ENCODE peak calls at places on chromosomes 2 and 18, in six cellular contexts. M is astrocyte; G is colonic mucosa; W is body of pancreas; J is CD4-positive, alpha-beta T cell; P is kidney. D is an unnamed sample. For H3K9me3, the result is how much of the 10 kb centered on the place peaks cover.

GRCh38 chr2:46976556-46976955 is 61.0 kb upstream of the MCFD2 start:
- DNase-seq in M (no peak), G (no peak), W (no peak), J (no peak), P (no peak), D (no peak)

GRCh38 chr2:145094353-145094752 is 574.4 kb upstream of the ZEB2 start:
- DNase-seq in M (peak), G (no peak), W (no peak), J (no peak), P (no peak), D (peak)

GRCh38 chr2:109663721-109664120 is 49.6 kb downstream of the SOWAHC start:
- DNase-seq in M (peak), G (peak), W (peak), J (no peak), P (peak), D (peak)

GRCh38 chr18:49059028-49059670 is 108.4 kb upstream of the SMAD7 start:
- DNase-seq in M (no peak), G (no peak), W (no peak), J (no peak), P (no peak), D (peak)

GRCh38 chr18:70363861-70364260 is 75.0 kb downstream of the SOCS6 start:
- DNase-seq in M (peak), G (no peak), W (no peak), J (no peak), P (no peak), D (peak)

GRCh38 chr18:55491606-55492005 is 96.4 kb downstream of the TCF4 start:
- DNase-seq in M (peak), G (no peak), W (no peak), J (no peak), P (no peak), D (no peak)

GRCh38 chr2:113156278-113157107 is 17.3 kb upstream of the PSD4 start:
- DNase-seq in M (no peak), G (peak), W (peak), J (no peak), P (no peak), D (peak)

GRCh38 chr2:30240162-30240696 is 8.9 kb downstream of the LBH start:
- DNase-seq in M (no peak), G (no peak), W (no peak), J (no peak), P (no peak), D (no peak)

GRCh38 chr2:168136392-168136977 is 110.9 kb downstream of the STK39 start:
- DNase-seq in M (peak), G (no peak), W (no peak), J (no peak), P (no peak), D (peak)

GRCh38 chr2:203820969-203821368 is 46.6 kb upstream of the CTLA4 start:
- DNase-seq in M (no peak), G (no peak), W (no peak), J (no peak), P (no peak), D (no peak)

GRCh38 chr2:234795272-234795920 is 156.4 kb upstream of the SH3BP4 start:
- DNase-seq in M (peak), G (no peak), W (no peak), J (no peak), P (no peak), D (no peak)

GRCh38 chr2:36667931-36668330 is 28.6 kb upstream of the VIT start:
- DNase-seq in M (no peak), G (no peak), W (no peak), J (no peak), P (no peak), D (no peak)

GRCh38 chr2:69225933-69226332 is 161.1 kb downstream of the GFPT1 start:
- DNase-seq in M (peak), G (peak), W (no peak), J (no peak), P (no peak), D (no peak)

GRCh38 chr18:35106845-35107148 is 65.6 kb downstream of the MAPRE2 start:
- DNase-seq in M (no peak), G (no peak), W (no peak), J (no peak), P (no peak), D (peak)

GRCh38 chr2:47555368-47555767 is 152.4 kb downstream of the MSH2 start:
- DNase-seq in M (no peak), G (no peak), W (no peak), J (no peak), P (no peak), D (no peak)

GRCh38 chr2:231557571-231558217 is 27.4 kb upstream of the NMUR1 start:
- DNase-seq in M (peak), G (peak), W (peak), J (peak), P (peak), D (peak)

GRCh38 chr2:144331652-144332355 is 188.1 kb downstream of the ZEB2 start:
- DNase-seq in M (peak), G (peak), W (no peak), J (no peak), P (no peak), D (no peak)

GRCh38 chr2:201532686-201533304 is 81.3 kb downstream of the STRADB start:
- DNase-seq in M (peak), G (no peak), W (no peak), J (no peak), P (no peak), D (peak)

GRCh38 chr18:80050797-80051196 is 16.6 kb downstream of the RBFA start:
- DNase-seq in M (no peak), G (no peak), W (no peak), J (no peak), P (no peak), D (no peak)

DNA sequence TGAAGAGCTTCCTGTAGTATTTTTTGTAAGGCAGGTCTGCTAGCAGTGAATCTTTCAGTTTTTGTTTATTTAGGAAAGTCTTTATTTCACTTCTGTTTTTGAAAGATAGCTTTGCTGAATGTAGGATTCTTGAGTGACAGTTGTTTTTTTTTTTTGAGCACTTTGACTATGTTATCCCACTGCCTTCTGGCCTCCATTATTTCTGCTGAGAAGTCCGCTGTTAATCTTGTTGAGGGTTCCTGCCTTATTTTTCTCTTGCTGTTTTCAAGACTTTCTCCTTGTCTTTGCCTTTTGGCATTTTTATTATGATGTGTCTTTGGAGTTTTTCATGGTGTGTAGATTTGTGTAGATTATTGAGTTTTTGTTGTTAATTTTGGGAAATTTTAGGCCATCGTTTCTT is 21.9 kb downstream of the RBFA start:
- DNase-seq in M (no peak), G (no peak), W (no peak), J (no peak), P (no peak), D (no peak)
- H3K9me3 ChIP-seq in M (under half), G (under half), W (under half), J (under half), P (under half), D (under half)

DNA sequence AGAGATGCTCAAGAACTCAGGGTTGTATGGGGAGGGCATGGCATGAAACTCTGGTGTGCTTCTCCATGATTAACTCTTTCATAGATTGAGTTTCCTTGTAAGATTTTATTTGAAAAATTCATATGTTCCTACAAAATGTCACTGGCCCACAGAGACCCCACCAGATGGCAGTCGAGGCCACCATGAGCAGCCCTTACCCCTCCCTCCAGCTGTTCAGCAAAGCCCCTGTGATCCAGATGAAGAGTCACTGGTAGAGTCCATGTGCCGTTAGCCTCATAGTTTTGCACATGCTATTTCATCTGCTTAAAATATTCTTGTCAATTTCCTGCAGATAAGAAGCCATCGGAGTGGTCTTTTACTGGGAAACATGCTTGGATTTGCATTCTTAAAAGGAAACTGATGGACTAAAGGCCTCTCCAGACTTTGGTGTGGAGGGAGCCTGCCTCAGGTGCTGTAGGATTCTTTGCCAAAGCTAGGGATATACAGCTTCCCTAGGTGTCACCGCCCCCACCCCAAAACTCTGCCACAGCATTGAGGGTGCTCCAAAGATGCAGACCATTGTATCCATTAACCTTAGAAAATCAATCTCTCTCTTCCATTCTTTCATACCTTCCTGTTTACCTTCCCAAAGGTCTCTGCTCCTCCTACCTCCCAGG is 18.8 kb downstream of the ZNF385B start:
- DNase-seq in M (no peak), G (no peak), W (no peak), J (no peak), P (no peak), D (peak)
- TF ChIP-seq CTCF in M (peak), G (no peak), W (peak), J (no peak), P (no peak), D (peak)

GRCh38 chr2:23835988-23836387 is 90.9 kb downstream of the ATAD2B start:
- DNase-seq in M (no peak), G (no peak), W (no peak), J (no peak), P (no peak), D (no peak)

GRCh38 chr2:23836971-23837565 is 89.9 kb downstream of the ATAD2B start:
- DNase-seq in M (no peak), G (no peak), W (no peak), J (no peak), P (no peak), D (no peak)

GRCh38 chr2:23839919-23840318 is 87.0 kb downstream of the ATAD2B start:
- DNase-seq in M (no peak), G (no peak), W (no peak), J (no peak), P (no peak), D (no peak)

GRCh38 chr2:23836505-23836904 is 90.4 kb downstream of the ATAD2B start:
- DNase-seq in M (no peak), G (no peak), W (no peak), J (no peak), P (no peak), D (no peak)

DNA sequence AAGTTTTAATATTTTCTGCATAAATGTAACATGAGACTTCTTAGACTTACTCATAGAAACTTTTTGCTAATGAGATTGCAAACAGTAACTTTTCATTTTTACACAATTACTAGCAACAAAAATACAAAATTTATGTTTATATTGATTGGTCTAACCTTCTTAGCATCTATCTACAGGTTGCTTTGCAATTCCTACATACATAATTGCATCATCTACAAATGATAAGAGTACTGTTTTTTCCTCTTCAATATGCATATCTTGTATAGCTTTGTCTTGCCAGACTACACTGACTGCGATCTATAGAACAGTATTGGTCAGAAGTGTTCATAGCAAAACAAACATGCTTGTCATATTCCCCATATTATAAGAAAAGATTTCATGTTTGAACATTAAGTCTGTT is 88.0 kb downstream of the ATAD2B start:
- DNase-seq in M (no peak), G (no peak), W (no peak), J (no peak), P (no peak), D (no peak)
- H3K9me3 ChIP-seq in M (under half), G (under half), W (under half), J (under half), P (under half), D (under half)

GRCh38 chr2:124024491-124025348 is at the start of gene CNTNAP5:
- DNase-seq in M (peak), G (peak), W (peak), J (no peak), P (peak), D (no peak)

GRCh38 chr2:124018894-124019293 is 6.2 kb upstream of the CNTNAP5 start:
- DNase-seq in M (no peak), G (no peak), W (no peak), J (no peak), P (no peak), D (peak)
- TF ChIP-seq CTCF in M (no peak), G (no peak), W (no peak), J (no peak), P (no peak), D (peak)

GRCh38 chr2:123453772-123454171 is 571.3 kb upstream of the CNTNAP5 start:
- DNase-seq in M (no peak), G (no peak), W (no peak), J (no peak), P (no peak), D (no peak)
- H3K9me3 ChIP-seq in M (under half), G (under half), W (under half), J (under half), P (under half), D (under half)

GRCh38 chr2:238576674-238577073 is 149.9 kb downstream of the ASB1 start:
- DNase-seq in M (no peak), G (no peak), W (no peak), J (no peak), P (no peak), D (no peak)
- TF ChIP-seq CTCF in M (no peak), G (no peak), W (no peak), J (no peak), P (no peak), D (no peak)

GRCh38 chr2:236849508-236849907 is 236.2 kb upstream of the COPS8 start:
- DNase-seq in M (no peak), G (no peak), W (no peak), J (no peak), P (no peak), D (no peak)
- H3K9me3 ChIP-seq in M (under half), G (under half), W (under half), J (under half), P (under half), D (under half)

GRCh38 chr2:192775461-192776262 is 580.9 kb upstream of the TMEFF2 start:
- DNase-seq in M (no peak), G (no peak), W (no peak), J (no peak), P (no peak), D (no peak)
- TF ChIP-seq CTCF in M (no peak), G (no peak), W (no peak), J (no peak), P (no peak), D (no peak)

D was measured in PC-3.